ENCODE peak calls at places on chromosomes 11 and 22, in ten cellular contexts. V is suprapubic skin, R is uterus, X is spleen, Q is AG10803, E is IMR-90, L is cardiac fibroblast, Z is A549, K is fibroblast of lung, P is coronary artery. F is an unnamed sample.

GRCh38 chr11:17012712-17013547 is 1.3 kb downstream of the PLEKHA7 start:
- DNase-seq in V (no peak), E (peak; percentile 52), R (peak; percentile 23), Q (no peak), P (peak; percentile 78), X (peak; percentile 73), Z (peak; percentile 91), L (peak; percentile 23), K (peak; percentile 78), F (peak; percentile 72)

GRCh38 chr11:8766043-8766992 is 83.7 kb downstream of the RPL27A start:
- DNase-seq in X (no peak), E (peak; percentile 52), R (no peak), V (no peak), Z (no peak), K (peak; percentile 92), L (no peak), Q (peak; percentile 65), P (peak; percentile 46), F (no peak)

GRCh38 chr11:13772223-13773046 is 104.0 kb downstream of the FAR1 start:
- DNase-seq in X (no peak), L (peak; percentile 79), E (peak; percentile 62), Q (peak; percentile 56), V (no peak), Z (peak; percentile 72), P (no peak), R (no peak), K (peak; percentile 57), F (peak; percentile 84)

GRCh38 chr22:39252461-39253391 is 7.9 kb upstream of the PDGFB start:
- DNase-seq in Q (no peak), P (no peak), E (peak; percentile 25), X (no peak), K (peak; percentile 32), R (no peak), L (no peak), Z (no peak), V (no peak), F (no peak)

GRCh38 chr11:93350835-93351234 is 20.3 kb downstream of the DEUP1 start:
- DNase-seq in V (no peak), L (no peak), E (no peak), X (no peak), Z (no peak), R (no peak), Q (no peak), K (no peak), P (no peak), F (no peak)

GRCh38 chr11:126467046-126467370 is 111.5 kb downstream of the ST3GAL4 start:
- DNase-seq in V (no peak), X (no peak), E (no peak), Q (no peak), K (no peak), R (no peak), P (no peak), Z (no peak), L (no peak), F (no peak)

GRCh38 chr11:117818036-117818858 is 6.3 kb downstream of the FXYD2 start:
- DNase-seq in E (peak; percentile 56), R (no peak), Q (no peak), P (no peak), X (no peak), L (peak; percentile 20), K (peak; percentile 43), V (no peak), Z (peak; percentile 25), F (peak; percentile 72)

GRCh38 chr22:24975813-24976341 is 23.4 kb downstream of the KIAA1671 start:
- DNase-seq in P (peak; percentile 86), V (peak; percentile 80), E (no peak), K (peak; percentile 44), Q (no peak), X (no peak), Z (no peak), R (peak; percentile 29), L (peak; percentile 82), F (no peak)

GRCh38 chr11:114284021-114284420 is 12.2 kb upstream of the NNMT start:
- DNase-seq in R (peak; percentile 36), X (peak; percentile 78), L (no peak), K (no peak), Z (no peak), P (no peak), E (no peak), V (no peak), Q (peak; percentile 36), F (no peak)

GRCh38 chr11:45051621-45052020 is 94.8 kb upstream of the PRDM11 start:
- DNase-seq in V (no peak), P (no peak), Q (no peak), X (no peak), R (no peak), K (no peak), L (peak; percentile 22), E (no peak), Z (no peak), F (no peak)

GRCh38 chr11:10784229-10785145 is 24.2 kb downstream of the EIF4G2 start:
- DNase-seq in K (peak; percentile 70), L (peak; percentile 50), P (no peak), R (no peak), E (peak; percentile 35), Z (no peak), Q (no peak), V (no peak), X (no peak), F (peak; percentile 24)

GRCh38 chr11:1139441-1140066 is 18.2 kb upstream of the MUC5AC start:
- DNase-seq in L (peak; percentile 15), V (no peak), E (peak; percentile 91), K (peak; percentile 87), R (no peak), X (peak; percentile 67), P (no peak), Q (peak; percentile 25), Z (no peak), F (peak; percentile 56)

GRCh38 chr11:114399903-114400221 is 449 bp downstream of the C11orf71 start:
- DNase-seq in L (no peak), E (no peak), V (no peak), K (no peak), Z (no peak), Q (no peak), X (no peak), P (peak; percentile 86), R (no peak), F (peak; percentile 74)

GRCh38 chr22:35328472-35328885 is 28.8 kb downstream of the TOM1 start:
- DNase-seq in L (no peak), Q (no peak), X (peak; percentile 88), Z (no peak), E (no peak), V (no peak), P (no peak), K (no peak), R (no peak), F (no peak)

GRCh38 chr11:83717551-83717950 is 431.4 kb upstream of the CCDC90B start:
- DNase-seq in Q (no peak), R (peak; percentile 40), V (no peak), X (no peak), P (no peak), E (no peak), L (no peak), K (no peak), Z (no peak), F (peak; percentile 22)

GRCh38 chr11:69640995-69641581 is at the start of gene CCND1:
- DNase-seq in P (peak; percentile 84), Z (peak; percentile 95), K (peak; percentile 91), Q (peak; percentile 92), X (peak; percentile 87), V (no peak), R (peak; percentile 48), L (peak; percentile 93), E (peak; percentile 94), F (peak; percentile 96)
- TF ChIP-seq CTCF in P (no peak), Z (no peak), K (peak; percentile 43), Q (peak; percentile 39), X (no peak), V (peak; percentile 8), R (no peak), L (peak; percentile 32), E (peak; percentile 46), F (peak; percentile 53)

GRCh38 chr11:130478881-130479280 is 30.4 kb downstream of the ADAMTS15 start:
- DNase-seq in L (peak; percentile 28), Z (no peak), P (no peak), R (no peak), E (peak; percentile 34), V (no peak), K (peak; percentile 46), X (no peak), Q (peak; percentile 25), F (peak; percentile 33)
- H3K4me3 ChIP-seq in L (no peak overlapping the region), Z (no peak overlapping the region), P (peak overlapping the region; percentile 25), R (no peak overlapping the region), E (no peak overlapping the region), V (no peak overlapping the region), K (no peak overlapping the region), X (no peak overlapping the region), Q (no peak overlapping the region), F (no peak overlapping the region)

DNA sequence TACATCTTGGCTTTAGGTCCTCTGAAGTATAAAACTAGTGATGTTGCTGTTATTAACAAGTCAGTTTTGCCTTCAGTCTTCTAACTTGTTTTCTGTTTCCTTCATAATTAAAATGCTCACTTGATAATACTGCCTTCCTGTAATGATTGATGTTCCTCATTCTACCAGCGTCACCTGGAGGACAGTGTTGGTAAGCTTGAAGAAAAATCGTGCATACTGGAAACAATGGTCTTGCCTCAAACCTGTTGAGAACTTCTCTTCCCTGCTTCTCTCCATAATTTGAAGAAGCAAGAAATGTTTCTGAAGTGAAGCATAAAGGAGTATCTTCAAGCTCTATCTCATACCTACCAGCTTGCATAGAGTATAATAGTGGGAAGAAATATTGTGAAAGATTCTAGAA is 3.0 kb downstream of the YWHAH start:
- DNase-seq in X (no peak), K (no peak), E (no peak), L (peak; percentile 51), Q (no peak), P (no peak), Z (peak; percentile 43), V (no peak), R (no peak), F (peak; percentile 62)
- TF ChIP-seq CTCF in X (peak; percentile 48), K (peak; percentile 18), E (peak; percentile 31), L (peak; percentile 53), Q (peak; percentile 18), P (no peak), Z (peak; percentile 73), V (peak; percentile 29), R (peak; percentile 59), F (peak; percentile 71)

DNA sequence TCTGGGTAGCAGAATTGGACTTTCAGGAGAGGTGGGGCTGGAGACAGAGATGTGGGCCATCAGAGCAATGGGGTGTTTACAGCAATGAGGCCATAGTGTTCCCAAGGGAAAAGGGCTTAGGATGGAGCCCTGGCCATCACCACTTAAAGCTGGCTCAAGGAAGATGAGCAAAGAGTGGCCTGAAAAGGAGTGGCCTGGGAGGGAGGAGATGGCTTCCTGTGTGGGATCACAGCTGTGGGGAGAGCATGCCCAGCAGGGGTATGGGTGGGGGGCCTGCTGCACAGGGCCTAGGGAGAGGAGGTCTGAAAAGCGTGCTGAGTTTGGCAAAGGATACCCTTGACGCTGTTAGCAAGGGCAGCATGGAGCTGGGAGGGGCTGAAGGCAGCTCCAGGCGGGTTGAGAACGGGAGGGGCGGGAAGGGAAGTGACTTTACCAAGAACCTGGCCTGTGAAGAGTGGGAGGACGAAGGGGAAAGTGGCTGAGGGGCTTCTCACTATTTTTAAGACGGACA is 13.9 kb downstream of the LRRC32 start:
- DNase-seq in Q (no peak), P (peak; percentile 72), V (peak; percentile 52), X (peak; percentile 48), L (peak; percentile 52), Z (no peak), R (no peak), K (no peak), E (no peak), F (no peak)
- H3K4me3 ChIP-seq in Q (no peak overlapping the region), P (no peak overlapping the region), V (no peak overlapping the region), X (no peak overlapping the region), L (no peak overlapping the region), Z (no peak overlapping the region), R (no peak overlapping the region), K (no peak overlapping the region), E (no peak overlapping the region), F (no peak overlapping the region)

F was measured in choroid plexus epithelial cell.